ENCODE peak calls at places on chromosomes 1 and 21, in seven cellular contexts. F is pancreas; O is naive thymus-derived CD4-positive, alpha-beta T cell; H is mucosa of descending colon; A is HCT116; R is Panc1; B is K562. K is an unnamed sample.

GRCh38 chr1:117826551-117827078 is 102.8 kb downstream of the GDAP2 start:
- ATAC-seq in F (peak; percentile 83), O (no peak), H (peak; percentile 47), A (peak; percentile 82), R (peak; percentile 63), B (no peak), K (peak; percentile 61)

GRCh38 chr1:153540394-153541361 is at the start of gene S100A5:
- ATAC-seq in F (no peak), O (peak; percentile 29), H (no peak), A (no peak), R (no peak), B (no peak), K (no peak)

GRCh38 chr1:172704003-172704402 is 45.1 kb downstream of the FASLG start:
- ATAC-seq in F (no peak), O (no peak), H (peak; percentile 37), A (no peak), R (no peak), B (no peak), K (no peak)

GRCh38 chr1:55623339-55623738 is 408.2 kb upstream of the USP24 start:
- ATAC-seq in F (peak; percentile 89), O (no peak), H (peak; percentile 16), A (no peak), R (no peak), B (no peak), K (peak; percentile 84)

GRCh38 chr1:97505816-97506215 is 415.0 kb downstream of the DPYD start:
- ATAC-seq in F (no peak), O (no peak), H (peak; percentile 39), A (no peak), R (no peak), B (no peak), K (no peak)

GRCh38 chr1:31576201-31576669 is at the start of gene TINAGL1:
- ATAC-seq in F (peak; percentile 80), O (peak; percentile 6), H (peak; percentile 82), A (peak; percentile 71), R (peak; percentile 27), B (peak; percentile 85), K (peak; percentile 37)

GRCh38 chr1:34670982-34671381 is 83.9 kb upstream of the GJB5 start:
- ATAC-seq in F (no peak), O (no peak), H (no peak), A (no peak), R (no peak), B (no peak), K (no peak)

GRCh38 chr21:46207006-46207919 is 21.3 kb downstream of the LSS start:
- ATAC-seq in F (no peak), O (no peak), H (no peak), A (no peak), R (no peak), B (no peak), K (no peak)

GRCh38 chr1:215523128-215523861 is 43.8 kb upstream of the KCTD3 start:
- ATAC-seq in F (no peak), O (no peak), H (no peak), A (no peak), R (no peak), B (no peak), K (no peak)

GRCh38 chr1:53410100-53410541 is 49.1 kb upstream of the DMRTB1 start:
- ATAC-seq in F (no peak), O (peak; percentile 43), H (peak; percentile 42), A (no peak), R (no peak), B (peak; percentile 66), K (no peak)

GRCh38 chr1:184745929-184746583 is 8.6 kb downstream of the EDEM3 start:
- ATAC-seq in F (peak; percentile 51), O (peak; percentile 68), H (peak; percentile 25), A (no peak), R (no peak), B (peak; percentile 43), K (no peak)

GRCh38 chr1:23436520-23437354 is 12.2 kb upstream of the TCEA3 start:
- ATAC-seq in F (peak; percentile 52), O (peak; percentile 78), H (peak; percentile 94), A (peak; percentile 100), R (peak; percentile 65), B (peak; percentile 100), K (peak; percentile 37)

GRCh38 chr1:70071597-70071996 is 133.8 kb downstream of the LRRC40 start:
- ATAC-seq in F (no peak), O (no peak), H (no peak), A (no peak), R (no peak), B (no peak), K (no peak)

GRCh38 chr1:213089924-213090677 is 39.1 kb downstream of the RPS6KC1 start:
- ATAC-seq in F (no peak), O (no peak), H (no peak), A (no peak), R (no peak), B (no peak), K (no peak)

GRCh38 chr1:173894189-173894588 is 22.9 kb downstream of the SERPINC1 start:
- ATAC-seq in F (no peak), O (no peak), H (no peak), A (no peak), R (no peak), B (no peak), K (no peak)

GRCh38 chr21:16457498-16457897 is 727.7 kb downstream of the USP25 start:
- ATAC-seq in F (no peak), O (no peak), H (no peak), A (no peak), R (no peak), B (no peak), K (no peak)
- H3K4me3 ChIP-seq in F (no peak overlapping the region), O (no peak overlapping the region), H (no peak overlapping the region), A (no peak overlapping the region), R (no peak overlapping the region), B (no peak overlapping the region), K (no peak overlapping the region)

DNA sequence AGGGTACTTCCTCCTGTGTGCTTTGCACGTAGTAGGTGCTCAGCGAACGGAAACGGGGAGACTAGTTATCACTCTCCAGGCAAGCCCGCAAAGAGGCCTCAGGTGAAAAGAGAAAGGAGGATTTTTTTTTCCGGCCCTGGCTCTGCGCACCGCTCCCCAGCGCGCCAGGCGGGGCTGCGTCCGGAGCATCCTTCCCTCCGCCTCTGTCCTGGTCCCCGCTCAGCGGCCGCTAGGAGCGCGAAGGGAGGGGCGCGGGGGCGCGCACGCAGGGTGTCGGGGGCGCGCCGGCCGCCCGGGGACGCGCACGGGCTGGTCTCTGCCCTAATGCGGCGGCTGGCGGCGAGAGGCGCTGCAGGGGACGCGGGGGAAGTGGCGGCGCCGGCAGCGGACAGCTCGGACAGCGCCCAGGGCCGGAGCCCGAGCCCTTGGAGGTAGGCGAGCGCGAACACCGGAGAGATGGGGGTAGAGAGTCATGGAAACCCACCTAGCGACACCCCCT is 42.3 kb upstream of the NFASC start:
- ATAC-seq in F (peak; percentile 95), O (peak; percentile 73), H (peak; percentile 97), A (peak; percentile 88), R (peak; percentile 94), B (peak; percentile 93), K (peak; percentile 95)
- H3K4me3 ChIP-seq in F (peak overlapping the region; percentile 21), O (no peak overlapping the region), H (no peak overlapping the region), A (peak overlapping the region; percentile 24), R (peak overlapping the region; percentile 43), B (no peak overlapping the region), K (peak overlapping the region; percentile 72)

GRCh38 chr1:186799689-186800054 is 29.1 kb upstream of the PLA2G4A start:
- ATAC-seq in F (no peak), O (no peak), H (no peak), A (no peak), R (no peak), B (no peak), K (no peak)

GRCh38 chr1:186806477-186806876 is 22.3 kb upstream of the PLA2G4A start:
- ATAC-seq in F (no peak), O (no peak), H (no peak), A (peak; percentile 82), R (no peak), B (no peak), K (no peak)

GRCh38 chr1:186802388-186802787 is 26.4 kb upstream of the PLA2G4A start:
- ATAC-seq in F (no peak), O (no peak), H (no peak), A (no peak), R (no peak), B (no peak), K (no peak)

GRCh38 chr1:186807162-186807561 is 21.6 kb upstream of the PLA2G4A start:
- ATAC-seq in F (no peak), O (no peak), H (no peak), A (no peak), R (no peak), B (no peak), K (no peak)

GRCh38 chr1:186804669-186805068 is 24.1 kb upstream of the PLA2G4A start:
- ATAC-seq in F (no peak), O (no peak), H (peak; percentile 78), A (no peak), R (no peak), B (no peak), K (no peak)
- H3K4me3 ChIP-seq in F (no peak overlapping the region), O (no peak overlapping the region), H (no peak overlapping the region), A (no peak overlapping the region), R (no peak overlapping the region), B (no peak overlapping the region), K (no peak overlapping the region)

GRCh38 chr1:204102719-204103118 is 29.8 kb downstream of the SOX13 start:
- ATAC-seq in F (no peak), O (no peak), H (peak; percentile 68), A (peak; percentile 33), R (peak; percentile 33), B (no peak), K (no peak)
- H3K4me3 ChIP-seq in F (no peak overlapping the region), O (no peak overlapping the region), H (no peak overlapping the region), A (no peak overlapping the region), R (no peak overlapping the region), B (no peak overlapping the region), K (no peak overlapping the region)

DNA sequence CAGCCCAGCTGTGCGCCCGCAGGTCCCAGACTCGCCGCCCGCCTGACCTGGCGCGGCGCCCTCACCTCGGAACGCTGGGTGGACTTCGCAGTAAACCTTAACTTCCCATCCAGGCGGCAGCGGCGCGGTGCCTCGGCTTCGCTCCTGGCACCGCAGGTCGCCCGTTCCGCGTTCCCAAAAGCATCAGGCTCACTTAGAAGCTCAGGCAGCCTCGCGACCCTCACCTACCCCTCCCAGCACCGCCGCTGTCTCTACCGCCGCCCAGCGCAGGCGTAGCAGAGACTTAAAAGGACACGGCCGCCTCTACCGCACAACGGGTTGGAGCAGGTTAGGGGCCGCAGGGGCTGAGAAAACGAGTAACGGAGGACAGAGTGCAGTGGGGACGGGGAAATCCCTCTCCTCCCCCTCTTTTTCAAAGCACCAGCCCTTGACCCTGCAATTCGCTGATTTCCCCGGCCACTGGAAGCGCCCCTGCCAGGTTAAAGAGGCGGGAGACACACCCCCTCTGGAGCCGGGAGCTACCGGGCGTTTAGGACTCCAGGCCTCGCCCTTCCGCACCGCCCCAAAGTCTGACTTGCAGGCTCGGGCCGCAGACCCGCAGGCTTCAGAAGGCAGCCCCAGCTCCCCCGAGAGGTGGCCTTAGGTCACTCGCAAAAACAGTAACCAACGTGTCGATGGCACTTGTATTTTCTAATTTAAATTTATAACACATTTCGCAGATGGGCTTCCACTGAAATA is 328.5 kb downstream of the FAM72C start:
- ATAC-seq in F (no peak), O (no peak), H (no peak), A (no peak), R (no peak), B (no peak), K (no peak)
- H3K4me3 ChIP-seq in F (peak overlapping the region; percentile 9), O (no peak overlapping the region), H (no peak overlapping the region), A (no peak overlapping the region), R (no peak overlapping the region), B (no peak overlapping the region), K (no peak overlapping the region)

GRCh38 chr1:248858096-248858890 is 592 bp downstream of the ZNF692 start:
- ATAC-seq in F (peak; percentile 74), O (peak; percentile 51), H (peak; percentile 71), A (peak; percentile 66), R (peak; percentile 63), B (peak; percentile 76), K (peak; percentile 57)
- H3K4me3 ChIP-seq in F (peak overlapping the region; percentile 45), O (peak overlapping the region; percentile 69), H (peak overlapping the region; percentile 24), A (peak overlapping the region; percentile 83), R (peak overlapping the region; percentile 69), B (peak overlapping the region; percentile 66), K (peak overlapping the region; percentile 50)